ENCODE peak calls at places on chromosomes 16 and 17, in ten cellular contexts. R, W, F, L, X, B, S, Y, H and K are unnamed samples.

GRCh38 chr16:74785031-74785430 is 10.4 kb upstream of the FA2H start:
- DNase-seq in Y (no peak), L (no peak), S (no peak), X (no peak), H (no peak), W (no peak), R (no peak), F (no peak), B (no peak), K (no peak)

GRCh38 chr16:27724491-27724878 is 174.5 kb downstream of the KATNIP start:
- DNase-seq in R (no peak), L (no peak), Y (no peak), W (no peak), S (no peak), F (no peak), H (no peak), X (no peak), B (no peak), K (no peak)

GRCh38 chr17:5035356-5035755 is at the start of gene SLC52A1:
- DNase-seq in H (no peak), R (no peak), X (no peak), L (no peak), B (no peak), W (no peak), S (no peak), Y (peak; percentile 64), F (no peak), K (no peak)

GRCh38 chr17:50206604-50207293 is 5.3 kb upstream of the COL1A1 start:
- DNase-seq in S (no peak), Y (peak; percentile 83), L (peak; percentile 66), H (no peak), B (no peak), X (no peak), F (no peak), R (peak; percentile 85), W (no peak), K (peak; percentile 37)

GRCh38 chr16:10509534-10510025 is 70.8 kb downstream of the EMP2 start:
- DNase-seq in W (peak; percentile 87), R (peak; percentile 51), F (peak; percentile 88), B (peak; percentile 65), L (peak; percentile 79), Y (peak; percentile 92), H (no peak), S (peak; percentile 47), X (no peak), K (peak; percentile 74)

GRCh38 chr17:78476973-78477372 is 98.5 kb downstream of the PGS1 start:
- DNase-seq in B (peak; percentile 51), Y (no peak), H (no peak), R (no peak), X (no peak), W (no peak), F (no peak), L (no peak), S (no peak), K (no peak)

GRCh38 chr16:52597772-52598483 is 51.0 kb upstream of the TOX3 start:
- DNase-seq in R (no peak), X (no peak), L (no peak), S (no peak), W (no peak), H (no peak), F (no peak), B (no peak), Y (peak; percentile 77), K (no peak)

GRCh38 chr16:84190731-84191388 is at the start of gene ADAD2:
- DNase-seq in S (no peak), X (no peak), F (no peak), H (no peak), L (no peak), B (no peak), W (no peak), R (no peak), Y (peak; percentile 84), K (peak; percentile 20)

GRCh38 chr17:9484789-9485188 is 90.8 kb downstream of the STX8 start:
- DNase-seq in R (no peak), H (peak; percentile 86), B (no peak), W (no peak), F (no peak), X (no peak), L (peak; percentile 45), Y (no peak), S (no peak), K (no peak)

GRCh38 chr16:55991843-55992242 is 116.7 kb upstream of the CES5A start:
- DNase-seq in F (no peak), B (no peak), R (no peak), Y (no peak), W (no peak), S (no peak), L (no peak), X (no peak), H (no peak), K (no peak)

GRCh38 chr16:3689731-3690130 is 27.6 kb downstream of the TRAP1 start:
- DNase-seq in Y (no peak), X (no peak), L (no peak), B (no peak), W (no peak), R (no peak), H (no peak), F (no peak), S (no peak), K (no peak)

GRCh38 chr16:3687792-3688191 is 29.5 kb downstream of the TRAP1 start:
- DNase-seq in H (no peak), X (no peak), B (no peak), R (no peak), W (no peak), L (no peak), F (no peak), S (no peak), Y (no peak), K (no peak)

GRCh38 chr16:3691778-3692177 is 25.5 kb downstream of the TRAP1 start:
- DNase-seq in W (no peak), R (no peak), X (no peak), S (no peak), B (no peak), L (no peak), F (no peak), H (no peak), Y (no peak), K (no peak)

GRCh38 chr16:3690991-3691720 is 26.2 kb downstream of the TRAP1 start:
- DNase-seq in S (peak; percentile 11), F (no peak), R (no peak), W (no peak), B (no peak), Y (peak; percentile 46), H (no peak), L (no peak), X (no peak), K (no peak)

DNA sequence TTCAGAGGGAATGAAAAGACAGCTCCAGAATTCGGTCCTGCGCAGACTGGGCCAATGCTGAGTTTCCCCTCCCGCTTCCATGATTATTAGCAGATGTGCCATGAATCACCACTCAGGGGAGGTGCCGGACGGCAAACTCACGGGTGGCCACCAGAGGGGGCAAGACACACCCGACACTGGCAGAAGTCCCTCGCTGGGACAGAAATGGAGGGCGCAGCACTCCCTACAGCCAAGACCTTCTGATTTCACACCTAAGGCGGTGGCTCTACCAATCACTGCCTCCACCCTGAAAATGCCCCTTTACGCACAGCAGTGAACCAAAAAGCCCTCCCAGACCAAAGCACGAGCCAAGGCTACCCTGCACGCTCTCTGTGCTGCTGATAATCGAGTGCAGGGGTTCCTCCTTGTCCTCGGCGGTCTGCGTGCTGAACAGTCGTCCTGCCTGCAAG is 26.8 kb downstream of the TRAP1 start:
- DNase-seq in L (peak; percentile 94), S (peak; percentile 86), R (peak; percentile 94), X (peak; percentile 71), H (peak; percentile 98), B (peak; percentile 88), Y (peak; percentile 88), W (peak; percentile 53), F (peak; percentile 82), K (peak; percentile 82)
- H3K27ac ChIP-seq in L (no peak overlapping the region), S (peak overlapping the region; percentile 72), R (no peak overlapping the region), X (peak overlapping the region; percentile 53), H (peak overlapping the region; percentile 63), B (no peak overlapping the region), Y (no peak overlapping the region), W (no peak overlapping the region), F (no peak overlapping the region), K (no peak overlapping the region)

GRCh38 chr17:35808962-35809854 is at the start of gene TAF15:
- DNase-seq in H (peak; percentile 98), W (peak; percentile 97), F (peak; percentile 98), L (peak; percentile 99), B (peak; percentile 96), Y (peak; percentile 98), R (peak; percentile 94), X (peak; percentile 92), S (peak; percentile 97), K (peak; percentile 98)
- TF ChIP-seq CTCF in H (peak; percentile 75), W (peak; percentile 83), F (peak; percentile 91), L (peak; percentile 76), B (peak; percentile 40), Y (peak; percentile 66), R (peak; percentile 21), X (peak; percentile 59), S (peak; percentile 83), K (peak; percentile 97)

DNA sequence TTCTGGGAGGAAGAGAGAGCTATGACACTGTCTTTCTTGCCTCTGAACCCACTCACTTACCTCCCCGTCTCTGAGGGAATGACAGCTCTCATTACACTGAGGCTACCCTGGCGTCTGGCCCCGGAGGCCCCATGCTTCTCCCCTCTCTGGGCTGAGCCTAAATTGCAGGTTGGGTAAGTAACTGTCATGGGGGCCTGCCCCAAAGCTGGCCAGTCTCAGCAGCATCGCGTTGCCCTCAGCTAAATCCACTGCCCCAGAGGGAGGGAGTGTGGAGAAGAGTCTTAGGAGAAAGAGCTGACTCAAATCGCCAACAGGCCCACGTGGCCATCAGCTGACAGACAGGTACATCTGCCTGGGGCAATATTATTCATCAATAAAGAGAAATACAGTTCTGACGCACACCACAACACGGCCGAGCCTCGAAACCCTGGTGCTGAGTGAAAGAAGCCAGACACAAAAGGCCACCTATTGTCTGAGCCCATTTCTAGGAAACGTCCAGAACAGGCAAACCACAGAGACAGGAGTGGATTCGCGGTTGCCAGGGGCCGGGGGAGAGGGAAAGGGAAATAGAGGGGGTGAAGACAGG is 156.3 kb downstream of the C16orf95 start:
- DNase-seq in W (no peak), F (no peak), L (no peak), R (no peak), S (no peak), H (no peak), Y (no peak), X (no peak), B (no peak), K (no peak)
- H3K27ac ChIP-seq in W (no peak overlapping the region), F (no peak overlapping the region), L (no peak overlapping the region), R (no peak overlapping the region), S (no peak overlapping the region), H (no peak overlapping the region), Y (no peak overlapping the region), X (no peak overlapping the region), B (no peak overlapping the region), K (no peak overlapping the region)

DNA sequence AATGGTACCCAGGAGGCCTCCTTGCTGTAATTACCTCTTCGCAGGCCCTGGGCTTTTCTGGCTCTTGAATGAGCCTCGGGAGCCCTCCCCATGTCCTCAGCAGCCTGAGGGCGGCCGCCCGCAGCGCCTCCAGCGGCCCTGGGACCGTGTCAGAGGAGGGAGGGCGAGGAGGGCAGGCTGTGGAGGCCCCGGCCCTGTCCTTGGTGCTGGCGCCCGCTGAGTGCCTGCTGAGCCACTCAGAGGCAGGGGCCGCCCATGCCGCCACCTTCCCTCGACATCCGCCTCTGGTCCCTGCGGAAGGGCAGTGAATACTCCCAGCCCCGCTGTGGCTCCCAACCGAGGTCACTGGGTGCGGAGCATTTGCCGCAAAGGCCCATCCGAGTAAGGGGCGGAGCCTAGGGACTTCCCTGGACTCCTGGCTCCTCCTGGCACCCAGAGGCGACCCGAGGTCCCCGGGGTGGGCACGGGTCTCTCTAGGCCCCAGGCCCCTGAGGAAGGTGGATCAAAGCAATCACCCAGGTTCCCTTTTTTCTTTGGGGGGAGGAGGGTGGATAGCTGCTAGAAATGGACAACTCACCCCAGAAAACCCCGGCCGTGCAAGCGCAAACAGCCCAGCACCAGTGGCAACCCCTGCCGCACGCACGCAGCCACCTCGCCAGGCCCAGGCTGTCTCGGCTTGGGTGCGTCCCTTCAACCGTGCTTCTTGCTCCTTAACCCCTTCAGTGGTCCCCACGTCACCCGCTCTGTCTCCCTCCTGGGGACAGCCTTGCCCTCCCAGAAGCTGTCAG is 2.7 kb downstream of the RBFOX3 start:
- DNase-seq in S (no peak), L (no peak), X (no peak), B (no peak), R (no peak), H (no peak), Y (peak; percentile 90), F (no peak), W (no peak), K (peak; percentile 19)
- TF ChIP-seq CTCF in S (no peak), L (peak; percentile 9), X (no peak), B (no peak), R (no peak), H (no peak), Y (peak; percentile 53), F (no peak), W (peak; percentile 8), K (no peak)